ENCODE peak calls at places on chromosomes 7 and 10, in six cellular contexts. D, E, U, K, P and A are unnamed samples. For H3K4me1, the result is how much of the 10 kb centered on the place peaks cover.

GRCh38 chr7:153518201-153518984 is 533.8 kb upstream of the DPP6 start:
- DNase-seq in D (no peak), E (no peak), P (no peak), K (no peak), U (no peak), A (no peak)

GRCh38 chr7:100825760-100826545 is 1.4 kb downstream of the EPHB4 start:
- DNase-seq in U (peak), P (no peak), K (no peak), D (no peak), E (peak), A (peak)

GRCh38 chr7:125279956-125280355 is 350.3 kb upstream of the POT1 start:
- DNase-seq in D (no peak), U (no peak), E (no peak), K (no peak), P (no peak), A (no peak)

GRCh38 chr10:79243211-79244067 is 103.8 kb upstream of the PPIF start:
- DNase-seq in E (no peak), U (peak), D (peak), P (peak), K (peak), A (peak)

GRCh38 chr7:158538156-158538946 is 49.3 kb downstream of the PTPRN2 start:
- DNase-seq in E (no peak), D (no peak), U (no peak), K (no peak), P (no peak), A (no peak)

GRCh38 chr10:86730227-86730626 is 26.2 kb upstream of the BMPR1A start:
- DNase-seq in K (peak), P (no peak), E (peak), D (no peak), U (no peak), A (no peak)

GRCh38 chr7:120021085-120021484 is 251.9 kb upstream of the KCND2 start:
- DNase-seq in D (no peak), U (no peak), E (peak), K (no peak), P (no peak), A (no peak)

GRCh38 chr10:114518401-114519305 is 114.4 kb upstream of the AFAP1L2 start:
- DNase-seq in U (no peak), K (no peak), P (no peak), E (peak), D (no peak), A (no peak)

GRCh38 chr10:80197972-80198591 is 7.3 kb downstream of the ANXA11 start:
- DNase-seq in K (peak), E (no peak), D (peak), P (no peak), U (no peak), A (no peak)

GRCh38 chr10:71433116-71433982 is 36.6 kb downstream of the CDH23 start:
- DNase-seq in E (no peak), K (no peak), P (no peak), U (no peak), D (no peak), A (peak)

GRCh38 chr7:13742719-13743640 is 246.5 kb downstream of the ETV1 start:
- DNase-seq in K (peak), D (peak), U (peak), P (no peak), E (peak), A (peak)

GRCh38 chr7:52764502-52765169 is 270.8 kb upstream of the POM121L12 start:
- DNase-seq in P (no peak), E (no peak), D (no peak), U (no peak), K (no peak), A (no peak)

GRCh38 chr7:17558135-17558534 is 259.7 kb downstream of the AHR start:
- DNase-seq in K (no peak), D (no peak), E (no peak), U (no peak), P (no peak), A (no peak)

GRCh38 chr7:55569797-55570196 is 2.5 kb downstream of the VOPP1 start:
- DNase-seq in D (no peak), P (no peak), U (no peak), E (no peak), K (no peak), A (no peak)

GRCh38 chr7:55568613-55569268 is 3.6 kb downstream of the VOPP1 start:
- DNase-seq in K (no peak), E (peak), P (no peak), D (no peak), U (no peak), A (no peak)

GRCh38 chr7:55570218-55570873 is 2.0 kb downstream of the VOPP1 start:
- DNase-seq in U (no peak), D (no peak), P (no peak), E (no peak), K (no peak), A (no peak)

GRCh38 chr7:55570939-55571338 is 1.4 kb downstream of the VOPP1 start:
- DNase-seq in E (peak), U (no peak), D (no peak), K (no peak), P (no peak), A (no peak)

DNA sequence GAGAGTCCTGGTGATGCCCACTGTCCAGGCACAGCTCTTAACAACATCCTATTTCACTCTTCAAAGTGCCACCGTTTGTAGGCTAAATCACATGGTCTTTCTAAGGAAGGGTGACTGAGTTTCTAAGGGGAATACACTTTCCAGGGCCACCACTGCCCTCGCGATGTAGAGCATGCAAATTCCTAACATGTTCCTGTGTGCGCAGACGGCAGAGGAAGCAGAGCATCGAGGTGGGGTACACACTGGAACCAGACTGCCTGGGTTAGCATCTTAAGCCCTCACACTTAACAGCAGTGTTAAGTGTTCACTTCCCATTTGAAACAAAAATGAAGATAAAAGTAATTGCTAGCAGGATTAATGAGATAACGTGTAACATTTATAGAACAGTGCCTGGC is 3.0 kb downstream of the VOPP1 start:
- DNase-seq in U (no peak), K (no peak), E (no peak), D (no peak), P (no peak), A (no peak)
- H3K4me1 ChIP-seq in U (under half), K (half or more), E (under half), D (half or more), P (half or more), A (under half)

DNA sequence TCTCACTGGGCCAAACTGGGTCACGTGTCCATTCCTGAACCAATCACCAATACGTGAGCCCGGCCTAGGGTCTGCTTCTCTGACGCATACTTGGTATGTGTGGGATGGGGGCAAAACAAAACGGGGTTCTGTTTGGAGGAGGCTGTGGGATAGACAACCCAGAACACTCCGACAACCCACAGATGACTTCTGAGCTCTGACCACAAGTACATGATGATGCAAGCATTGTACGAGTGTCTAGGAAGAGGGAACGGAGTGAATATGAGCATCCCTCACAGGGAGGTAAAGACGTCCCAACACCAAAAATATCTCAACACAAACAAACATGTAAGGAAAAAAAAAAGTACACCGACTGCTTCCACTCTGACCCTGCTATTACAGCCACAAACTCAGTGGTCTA is 5.6 kb downstream of the DAGLB start:
- DNase-seq in U (no peak), K (no peak), P (no peak), E (peak), D (peak), A (no peak)
- H3K4me3 ChIP-seq in U (no peak), K (no peak), P (no peak), E (no peak), D (no peak), A (no peak)

GRCh38 chr10:124648738-124649137 is 95.4 kb downstream of the FAM53B start:
- DNase-seq in D (peak), K (peak), P (peak), E (peak), U (peak), A (no peak)

GRCh38 chr10:124651402-124651887 is 92.7 kb downstream of the FAM53B start:
- DNase-seq in E (no peak), D (no peak), P (no peak), K (no peak), U (no peak), A (no peak)

GRCh38 chr10:124649209-124649608 is 95.0 kb downstream of the FAM53B start:
- DNase-seq in D (no peak), E (no peak), U (no peak), K (no peak), P (no peak), A (no peak)

GRCh38 chr10:124650820-124651401 is 93.3 kb downstream of the FAM53B start:
- DNase-seq in E (no peak), D (no peak), P (peak), K (no peak), U (no peak), A (no peak)

DNA sequence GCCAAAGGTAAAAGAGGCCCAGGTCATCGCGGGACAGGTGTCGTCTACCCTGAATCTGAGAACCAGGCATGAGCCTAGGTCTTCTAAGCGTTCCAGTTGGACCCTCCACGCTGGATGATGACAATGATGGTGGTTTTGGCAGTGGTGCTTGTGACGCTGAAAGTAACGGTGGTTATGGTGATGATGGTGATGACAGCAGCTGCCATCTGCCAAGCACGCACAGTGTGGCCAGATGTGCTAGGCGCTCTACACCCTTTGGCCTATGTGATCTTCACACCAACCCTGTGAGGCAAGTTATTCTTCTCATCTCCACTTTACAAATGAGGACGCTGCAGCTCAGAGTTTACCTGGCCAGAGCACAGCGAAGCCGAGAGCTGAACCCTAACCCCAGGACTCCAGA is 93.9 kb downstream of the FAM53B start:
- DNase-seq in P (no peak), K (no peak), D (no peak), U (no peak), E (no peak), A (no peak)
- H3K4me1 ChIP-seq in P (half or more), K (half or more), D (half or more), U (under half), E (under half), A (under half)

GRCh38 chr7:117592011-117592635 is 112.3 kb downstream of the CFTR start:
- DNase-seq in D (no peak), K (no peak), E (no peak), U (no peak), P (no peak), A (no peak)

GRCh38 chr7:117587931-117588330 is 108.1 kb downstream of the CFTR start:
- DNase-seq in U (no peak), K (no peak), E (peak), P (no peak), D (no peak), A (no peak)

GRCh38 chr7:117590191-117590590 is 110.4 kb downstream of the CFTR start:
- DNase-seq in P (no peak), D (no peak), E (no peak), U (no peak), K (no peak), A (no peak)

GRCh38 chr7:117588352-117588794 is 108.5 kb downstream of the CFTR start:
- DNase-seq in K (no peak), P (no peak), U (peak), D (no peak), E (peak), A (no peak)
- H3K4me3 ChIP-seq in K (no peak), P (no peak), U (no peak), D (no peak), E (no peak), A (peak)